ENCODE peak calls at places on chromosomes 3 and 15, in ten cellular contexts. C is A172; B is adipocyte; J is endothelial cell; X is KBM-7; Q is right cardiac atrium; Z is iris pigment epithelial cell; W is WTC11; I is stimulated activated CD4-positive, alpha-beta T cell treated with anti-CD3 and anti-CD28 coated beads, Interleukin-12 subunit alpha, Interleukin-12 subunit beta, amount 100 ng/mL, for 48 hours; K is AG08396. G is an unnamed sample.

GRCh38 chr3:103195201-103195600 is 760.4 kb downstream of the ZPLD1 start:
- DNase-seq in C (peak), B (peak), J (no peak), X (no peak), Q (no peak), Z (peak), W (no peak), I (no peak), K (no peak), G (no peak)

GRCh38 chr3:177929310-177929709 is 606.9 kb upstream of the KCNMB2 start:
- DNase-seq in C (no peak), B (no peak), J (no peak), X (no peak), Q (no peak), Z (peak), W (no peak), I (no peak), K (peak), G (peak)

GRCh38 chr15:60442763-60443162 is 36.2 kb downstream of the ICE2 start:
- DNase-seq in C (peak), B (peak), J (no peak), X (no peak), Q (no peak), Z (peak), W (no peak), I (no peak), K (peak), G (peak)

GRCh38 chr15:74196175-74196574 is 6.4 kb downstream of the STRA6 start:
- DNase-seq in C (peak), B (peak), J (no peak), X (no peak), Q (peak), Z (peak), W (no peak), I (no peak), K (peak), G (peak)

GRCh38 chr15:66849746-66850077 is 147.7 kb downstream of the SMAD6 start:
- DNase-seq in C (no peak), B (no peak), J (no peak), X (no peak), Q (no peak), Z (no peak), W (no peak), I (no peak), K (no peak), G (no peak)

GRCh38 chr15:70185251-70185711 is 87.6 kb upstream of the TLE3 start:
- DNase-seq in C (no peak), B (no peak), J (no peak), X (peak), Q (no peak), Z (no peak), W (no peak), I (no peak), K (no peak), G (no peak)

GRCh38 chr15:71044006-71044405 is 71.3 kb upstream of the THSD4 start:
- DNase-seq in C (no peak), B (peak), J (no peak), X (no peak), Q (no peak), Z (peak), W (no peak), I (no peak), K (no peak), G (peak)

GRCh38 chr3:153338487-153338886 is 176.5 kb downstream of the RAP2B start:
- DNase-seq in C (no peak), B (peak), J (no peak), X (no peak), Q (no peak), Z (peak), W (no peak), I (no peak), K (peak), G (peak)

GRCh38 chr15:66180706-66181105 is 72.8 kb downstream of the MEGF11 start:
- DNase-seq in C (no peak), B (no peak), J (no peak), X (no peak), Q (no peak), Z (no peak), W (no peak), I (no peak), K (no peak), G (no peak)

GRCh38 chr3:150317469-150317868 is 90.6 kb upstream of the TSC22D2 start:
- DNase-seq in C (no peak), B (no peak), J (no peak), X (no peak), Q (no peak), Z (no peak), W (no peak), I (no peak), K (no peak), G (no peak)

GRCh38 chr3:2976212-2976611 is 134.0 kb downstream of the IL5RA start:
- DNase-seq in C (no peak), B (no peak), J (no peak), X (no peak), Q (no peak), Z (no peak), W (no peak), I (no peak), K (no peak), G (no peak)

GRCh38 chr3:178260887-178261286 is 275.3 kb upstream of the KCNMB2 start:
- DNase-seq in C (no peak), B (peak), J (no peak), X (peak), Q (no peak), Z (peak), W (no peak), I (no peak), K (no peak), G (no peak)

GRCh38 chr3:11768604-11769003 is 78.1 kb downstream of the TAMM41 start:
- DNase-seq in C (no peak), B (no peak), J (no peak), X (no peak), Q (no peak), Z (no peak), W (no peak), I (no peak), K (no peak), G (no peak)

GRCh38 chr3:195800240-195800639 is 11.5 kb downstream of the MUC4 start:
- DNase-seq in C (peak), B (no peak), J (no peak), X (peak), Q (no peak), Z (no peak), W (no peak), I (no peak), K (no peak), G (no peak)

GRCh38 chr3:144875251-144875650 is 903.6 kb downstream of the DIPK2A start:
- DNase-seq in C (peak), B (no peak), J (no peak), X (no peak), Q (no peak), Z (no peak), W (no peak), I (no peak), K (no peak), G (no peak)

GRCh38 chr3:35737080-35737479 is 97.8 kb downstream of the ARPP21 start:
- DNase-seq in C (no peak), B (no peak), J (no peak), X (no peak), Q (no peak), Z (no peak), W (no peak), I (no peak), K (no peak), G (no peak)

GRCh38 chr15:57031605-57032004 is 113.2 kb downstream of the TCF12 start:
- DNase-seq in C (peak), B (peak), J (peak), X (peak), Q (peak), Z (peak), W (no peak), I (no peak), K (peak), G (no peak)

GRCh38 chr3:78690806-78691205 is 1077.0 kb downstream of the ROBO1 start:
- DNase-seq in C (no peak), B (peak), J (no peak), X (no peak), Q (no peak), Z (peak), W (no peak), I (no peak), K (peak), G (peak)

GRCh38 chr3:157086053-157086761 is 73.7 kb downstream of the CCNL1 start:
- DNase-seq in C (no peak), B (no peak), J (no peak), X (no peak), Q (no peak), Z (no peak), W (no peak), I (no peak), K (no peak), G (no peak)

GRCh38 chr15:100764778-100765457 is 114.7 kb upstream of the ALDH1A3 start:
- DNase-seq in C (peak), B (peak), J (no peak), X (no peak), Q (no peak), Z (peak), W (peak), I (no peak), K (peak), G (peak)

GRCh38 chr3:149487598-149488197 is 13.2 kb downstream of the TM4SF4 start:
- DNase-seq in C (no peak), B (no peak), J (peak), X (peak), Q (no peak), Z (no peak), W (peak), I (peak), K (no peak), G (no peak)

GRCh38 chr3:45011756-45012441 is 14.2 kb upstream of the CLEC3B start:
- DNase-seq in C (peak), B (peak), J (no peak), X (no peak), Q (peak), Z (peak), W (no peak), I (no peak), K (peak), G (peak)

GRCh38 chr3:126313166-126313565 is 44.0 kb downstream of the KLF15 start:
- DNase-seq in C (no peak), B (no peak), J (no peak), X (no peak), Q (no peak), Z (no peak), W (no peak), I (no peak), K (no peak), G (peak)

GRCh38 chr3:47239929-47240328 is 42.7 kb downstream of the KIF9 start:
- DNase-seq in C (no peak), B (no peak), J (no peak), X (no peak), Q (no peak), Z (no peak), W (no peak), I (no peak), K (no peak), G (no peak)

G was measured in foreskin fibroblast.